ENCODE peak calls at places on chromosomes 3 and 15, in five cellular contexts. One of them, this sample, is unnamed.

GRCh38 chr3:8847317-8847716 is 77.9 kb upstream of the OXTR start:
- DNase-seq in activated T-cell treated with anti-CD3 and anti-CD28 coated beads for 4 hours: no peak
- DNase-seq in upper lobe of right lung: no peak
- DNase-seq in head of caudate nucleus: no peak
- DNase-seq in PC-9: no peak
- DNase-seq in this sample: no peak

GRCh38 chr3:120642368-120642948 is 39.6 kb downstream of the HGD start:
- DNase-seq in head of caudate nucleus: no peak
- DNase-seq in PC-9: no peak
- DNase-seq in activated T-cell treated with anti-CD3 and anti-CD28 coated beads for 4 hours: no peak
- DNase-seq in upper lobe of right lung: no peak
- DNase-seq in this sample: no peak

GRCh38 chr15:93041159-93041547 is 47.9 kb downstream of the RGMA start:
- DNase-seq in activated T-cell treated with anti-CD3 and anti-CD28 coated beads for 4 hours: no peak
- DNase-seq in PC-9: no peak
- DNase-seq in upper lobe of right lung: no peak
- DNase-seq in head of caudate nucleus: no peak
- DNase-seq in this sample: no peak

GRCh38 chr3:133547432-133548041 is 25.9 kb upstream of the CDV3 start:
- DNase-seq in PC-9: peak
- DNase-seq in activated T-cell treated with anti-CD3 and anti-CD28 coated beads for 4 hours: no peak
- DNase-seq in head of caudate nucleus: no peak
- DNase-seq in upper lobe of right lung: peak
- DNase-seq in this sample: no peak

GRCh38 chr3:49703443-49703927 is 14.1 kb downstream of the RNF123 start:
- DNase-seq in activated T-cell treated with anti-CD3 and anti-CD28 coated beads for 4 hours: peak
- DNase-seq in head of caudate nucleus: peak
- DNase-seq in upper lobe of right lung: no peak
- DNase-seq in PC-9: peak
- DNase-seq in this sample: no peak

GRCh38 chr3:172656602-172657001 is 54.3 kb downstream of the NCEH1 start:
- DNase-seq in PC-9: no peak
- DNase-seq in activated T-cell treated with anti-CD3 and anti-CD28 coated beads for 4 hours: no peak
- DNase-seq in upper lobe of right lung: no peak
- DNase-seq in head of caudate nucleus: no peak
- DNase-seq in this sample: no peak

GRCh38 chr3:135240426-135240825 is 445.4 kb downstream of the EPHB1 start:
- DNase-seq in head of caudate nucleus: no peak
- DNase-seq in PC-9: no peak
- DNase-seq in activated T-cell treated with anti-CD3 and anti-CD28 coated beads for 4 hours: no peak
- DNase-seq in upper lobe of right lung: no peak
- DNase-seq in this sample: no peak

GRCh38 chr3:16741103-16741758 is 136.0 kb upstream of the DAZL start:
- DNase-seq in upper lobe of right lung: no peak
- DNase-seq in head of caudate nucleus: no peak
- DNase-seq in activated T-cell treated with anti-CD3 and anti-CD28 coated beads for 4 hours: no peak
- DNase-seq in PC-9: no peak
- DNase-seq in this sample: no peak

GRCh38 chr3:38555149-38555840 is 59.2 kb downstream of the EXOG start:
- DNase-seq in head of caudate nucleus: no peak
- DNase-seq in upper lobe of right lung: peak
- DNase-seq in PC-9: no peak
- DNase-seq in activated T-cell treated with anti-CD3 and anti-CD28 coated beads for 4 hours: no peak
- DNase-seq in this sample: no peak

GRCh38 chr15:64112904-64113303 is 17.1 kb downstream of the SNX1 start:
- DNase-seq in upper lobe of right lung: no peak
- DNase-seq in PC-9: no peak
- DNase-seq in head of caudate nucleus: no peak
- DNase-seq in activated T-cell treated with anti-CD3 and anti-CD28 coated beads for 4 hours: no peak
- DNase-seq in this sample: no peak

GRCh38 chr3:54857343-54857742 is 70.5 kb downstream of the LRTM1 start:
- DNase-seq in PC-9: no peak
- DNase-seq in activated T-cell treated with anti-CD3 and anti-CD28 coated beads for 4 hours: no peak
- DNase-seq in upper lobe of right lung: no peak
- DNase-seq in head of caudate nucleus: no peak
- DNase-seq in this sample: no peak

GRCh38 chr15:80951941-80952340 is 37.7 kb downstream of the MESD start:
- DNase-seq in upper lobe of right lung: no peak
- DNase-seq in PC-9: no peak
- DNase-seq in head of caudate nucleus: no peak
- DNase-seq in activated T-cell treated with anti-CD3 and anti-CD28 coated beads for 4 hours: no peak
- DNase-seq in this sample: no peak

GRCh38 chr3:178436773-178437172 is 99.5 kb upstream of the KCNMB2 start:
- DNase-seq in upper lobe of right lung: no peak
- DNase-seq in activated T-cell treated with anti-CD3 and anti-CD28 coated beads for 4 hours: no peak
- DNase-seq in head of caudate nucleus: no peak
- DNase-seq in PC-9: no peak
- DNase-seq in this sample: no peak

GRCh38 chr3:39096775-39097174 is 10.7 kb downstream of the GORASP1 start:
- DNase-seq in head of caudate nucleus: peak
- DNase-seq in PC-9: no peak
- DNase-seq in upper lobe of right lung: no peak
- DNase-seq in activated T-cell treated with anti-CD3 and anti-CD28 coated beads for 4 hours: no peak
- DNase-seq in this sample: no peak

GRCh38 chr3:13564751-13565560 is 16.0 kb downstream of the FBLN2 start:
- DNase-seq in activated T-cell treated with anti-CD3 and anti-CD28 coated beads for 4 hours: no peak
- DNase-seq in PC-9: no peak
- DNase-seq in upper lobe of right lung: no peak
- DNase-seq in head of caudate nucleus: no peak
- DNase-seq in this sample: no peak

GRCh38 chr15:93037341-93038063 is 51.5 kb downstream of the RGMA start:
- DNase-seq in PC-9: no peak
- DNase-seq in activated T-cell treated with anti-CD3 and anti-CD28 coated beads for 4 hours: no peak
- DNase-seq in upper lobe of right lung: peak
- DNase-seq in head of caudate nucleus: peak
- DNase-seq in this sample: peak

GRCh38 chr3:124051636-124052035 is 59.7 kb upstream of the ROPN1 start:
- DNase-seq in activated T-cell treated with anti-CD3 and anti-CD28 coated beads for 4 hours: no peak
- DNase-seq in head of caudate nucleus: no peak
- DNase-seq in upper lobe of right lung: no peak
- DNase-seq in PC-9: no peak
- DNase-seq in this sample: no peak

GRCh38 chr3:109806929-109807328 is 469.6 kb upstream of the DPPA4 start:
- DNase-seq in PC-9: no peak
- DNase-seq in head of caudate nucleus: peak
- DNase-seq in activated T-cell treated with anti-CD3 and anti-CD28 coated beads for 4 hours: peak
- DNase-seq in upper lobe of right lung: no peak
- DNase-seq in this sample: no peak

GRCh38 chr3:186772886-186773417 is 10.4 kb upstream of the EIF4A2 start:
- DNase-seq in PC-9: no peak
- DNase-seq in head of caudate nucleus: peak
- DNase-seq in upper lobe of right lung: peak
- DNase-seq in activated T-cell treated with anti-CD3 and anti-CD28 coated beads for 4 hours: no peak
- DNase-seq in this sample: peak

GRCh38 chr3:31409389-31409788 is 123.3 kb upstream of the STT3B start:
- DNase-seq in upper lobe of right lung: no peak
- DNase-seq in PC-9: no peak
- DNase-seq in head of caudate nucleus: no peak
- DNase-seq in activated T-cell treated with anti-CD3 and anti-CD28 coated beads for 4 hours: no peak
- DNase-seq in this sample: no peak

GRCh38 chr15:63086967-63087366 is 34.7 kb upstream of the LACTB start:
- DNase-seq in head of caudate nucleus: no peak
- DNase-seq in upper lobe of right lung: no peak
- DNase-seq in activated T-cell treated with anti-CD3 and anti-CD28 coated beads for 4 hours: no peak
- DNase-seq in PC-9: no peak
- DNase-seq in this sample: no peak

GRCh38 chr15:62519900-62520299 is 354.8 kb upstream of the C2CD4B start:
- DNase-seq in upper lobe of right lung: no peak
- DNase-seq in activated T-cell treated with anti-CD3 and anti-CD28 coated beads for 4 hours: no peak
- DNase-seq in PC-9: no peak
- DNase-seq in head of caudate nucleus: no peak
- DNase-seq in this sample: no peak

GRCh38 chr15:90955911-90956310 is 1.2 kb downstream of the RCCD1 start:
- DNase-seq in upper lobe of right lung: no peak
- DNase-seq in head of caudate nucleus: no peak
- DNase-seq in activated T-cell treated with anti-CD3 and anti-CD28 coated beads for 4 hours: no peak
- DNase-seq in PC-9: peak
- DNase-seq in this sample: peak

GRCh38 chr3:113531826-113532697 is at the start of gene SIDT1:
- DNase-seq in upper lobe of right lung: no peak
- DNase-seq in head of caudate nucleus: peak
- DNase-seq in activated T-cell treated with anti-CD3 and anti-CD28 coated beads for 4 hours: peak
- DNase-seq in PC-9: peak
- DNase-seq in this sample: peak

GRCh38 chr3:189778340-189778950 is 147.3 kb downstream of the TP63 start:
- DNase-seq in PC-9: no peak
- DNase-seq in activated T-cell treated with anti-CD3 and anti-CD28 coated beads for 4 hours: no peak
- DNase-seq in upper lobe of right lung: no peak
- DNase-seq in head of caudate nucleus: no peak
- DNase-seq in this sample: no peak